ENCODE peak calls at places on chromosomes 4 and X, in four cellular contexts. V is PC-3, P is Karpas-422, N is mammary epithelial cell. W is an unnamed sample.

GRCh38 chrX:65677954-65678469 is 10.6 kb downstream of the MSN start:
- DNase-seq in V (peak; percentile 91), P (no peak), N (peak; percentile 79), W (no peak)

GRCh38 chr4:143358923-143359694 is 22.4 kb downstream of the GAB1 start:
- DNase-seq in V (peak; percentile 91), P (peak; percentile 45), N (peak; percentile 81), W (no peak)

GRCh38 chr4:90951037-90951436 is 823.8 kb downstream of the CCSER1 start:
- DNase-seq in V (peak; percentile 92), P (no peak), N (peak; percentile 88), W (peak; percentile 40)

GRCh38 chr4:2626231-2626630 is 89.8 kb downstream of the FAM193A start:
- DNase-seq in V (no peak), P (no peak), N (no peak), W (no peak)

GRCh38 chr4:12116009-12116542 is 687.4 kb upstream of the HS3ST1 start:
- DNase-seq in V (no peak), P (no peak), N (peak; percentile 23), W (no peak)

GRCh38 chr4:179867300-179867878 is 2375.8 kb upstream of the TENM3 start:
- DNase-seq in V (peak; percentile 64), P (peak; percentile 71), N (peak; percentile 20), W (no peak)

GRCh38 chrX:16465081-16465876 is 184.7 kb upstream of the S100G start:
- DNase-seq in V (peak; percentile 21), P (no peak), N (peak; percentile 19), W (no peak)

GRCh38 chr4:145452447-145453162 is 29.0 kb upstream of the SMAD1 start:
- DNase-seq in V (peak; percentile 86), P (peak; percentile 29), N (peak; percentile 21), W (no peak)

GRCh38 chr4:1855334-1856070 is 454 bp downstream of the LETM1 start:
- DNase-seq in V (peak; percentile 17), P (peak; percentile 60), N (no peak), W (no peak)

GRCh38 chr4:115688961-115689360 is 575.5 kb upstream of the NDST4 start:
- DNase-seq in V (no peak), P (no peak), N (no peak), W (no peak)

GRCh38 chr4:37889849-37890500 is 909 bp upstream of the TBC1D1 start:
- DNase-seq in V (no peak), P (no peak), N (no peak), W (no peak)

GRCh38 chrX:63959975-63960374 is 175.0 kb upstream of the ARHGEF9 start:
- DNase-seq in V (no peak), P (no peak), N (no peak), W (no peak)

GRCh38 chrX:46662594-46662993 is 89.0 kb downstream of the CHST7 start:
- DNase-seq in V (no peak), P (no peak), N (no peak), W (no peak)

GRCh38 chrX:7351946-7352345 is 204.0 kb upstream of the PUDP start:
- DNase-seq in V (peak; percentile 2), P (no peak), N (no peak), W (no peak)

GRCh38 chr4:107559653-107560052 is 160.4 kb downstream of the PAPSS1 start:
- DNase-seq in V (no peak), P (no peak), N (no peak), W (no peak)

GRCh38 chr4:113641025-113641431 is 120.5 kb downstream of the CAMK2D start:
- DNase-seq in V (no peak), P (peak; percentile 89), N (no peak), W (no peak)

GRCh38 chr4:185865901-185866328 is 53.9 kb upstream of the SORBS2 start:
- DNase-seq in V (peak; percentile 80), P (no peak), N (peak; percentile 79), W (no peak)

DNA sequence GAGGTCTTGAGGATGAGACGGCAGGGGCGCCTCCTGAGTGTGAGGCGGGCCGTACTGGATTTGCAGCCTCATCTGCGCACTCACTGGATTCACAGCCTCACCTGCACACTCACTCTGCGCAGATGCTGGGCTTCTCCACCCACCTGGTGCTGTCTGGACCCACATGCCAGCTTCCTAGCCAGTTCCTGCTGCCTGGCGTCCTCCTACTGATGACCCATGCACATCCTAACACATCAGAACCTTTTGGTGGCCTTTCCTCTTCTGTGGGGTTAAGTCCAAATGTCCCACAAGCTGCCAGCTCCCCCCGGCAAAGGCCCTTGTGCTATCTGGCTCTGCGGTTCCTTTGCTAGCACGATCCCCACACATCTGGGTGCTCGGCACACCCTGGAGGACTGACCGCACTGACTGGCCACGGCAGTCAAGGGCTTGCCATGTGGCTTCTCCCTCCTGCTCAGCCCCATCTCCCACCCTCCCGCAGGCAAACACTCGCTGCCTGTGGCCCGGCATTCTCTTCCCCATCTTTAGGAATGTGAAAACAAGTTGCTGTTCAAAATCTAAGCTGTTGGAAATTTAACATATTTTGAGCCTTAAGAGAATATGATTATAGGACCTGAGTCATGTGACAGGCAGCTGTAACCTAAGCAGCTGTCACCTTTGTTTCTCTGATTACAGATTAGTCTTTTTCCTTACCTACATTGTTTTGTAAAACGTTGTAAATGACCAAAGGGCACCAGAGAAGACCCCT is 39.4 kb upstream of the AFAP1 start:
- DNase-seq in V (no peak), P (no peak), N (no peak), W (no peak)
- H2AFZ ChIP-seq in V (peak overlapping the region; percentile 55), P (no peak overlapping the region), N (peak overlapping the region; percentile 50), W (no peak overlapping the region)

GRCh38 chrX:153794018-153794896 is at the start of the genes IDH3G and SSR4:
- DNase-seq in V (peak; percentile 94), P (peak; percentile 96), N (peak; percentile 88), W (peak; percentile 52)
- H2AFZ ChIP-seq in V (peak within 1 kb of the TSS; percentile 82), P (no peak within 1 kb of the TSS), N (peak within 1 kb of the TSS; percentile 92), W (peak within 1 kb of the TSS; percentile 74)

DNA sequence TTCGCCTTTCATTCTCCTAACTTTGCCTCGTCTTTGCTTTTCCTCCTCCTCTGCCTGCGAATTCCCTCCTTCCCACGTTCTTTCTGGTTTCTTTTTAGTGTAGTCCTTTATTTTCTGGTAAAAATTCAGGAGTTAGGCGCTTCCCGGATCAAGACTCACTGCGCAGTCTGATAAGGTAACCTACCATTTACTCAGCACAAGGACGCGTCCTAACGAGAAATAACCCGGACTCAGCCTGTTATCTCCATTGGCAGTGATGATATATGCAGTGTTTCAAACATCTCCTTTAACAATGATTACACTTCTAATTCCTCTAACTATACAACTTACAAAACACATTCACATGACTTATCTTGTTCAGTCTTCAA is 357 bp upstream of the ETNPPL start:
- DNase-seq in V (no peak), P (no peak), N (no peak), W (no peak)
- H2AFZ ChIP-seq in V (peak overlapping the region; percentile 55), P (no peak overlapping the region), N (peak overlapping the region; percentile 67), W (no peak overlapping the region)

GRCh38 chr4:7980036-7980435 is 40.4 kb upstream of the AFAP1 start:
- DNase-seq in V (peak; percentile 55), P (no peak), N (no peak), W (no peak)

GRCh38 chr4:7978489-7978888 is 38.8 kb upstream of the AFAP1 start:
- DNase-seq in V (peak; percentile 82), P (no peak), N (peak; percentile 87), W (peak; percentile 92)

GRCh38 chr4:7981738-7982394 is 42.2 kb upstream of the AFAP1 start:
- DNase-seq in V (no peak), P (no peak), N (no peak), W (no peak)

GRCh38 chr4:7976634-7977033 is 37.0 kb upstream of the AFAP1 start:
- DNase-seq in V (no peak), P (no peak), N (no peak), W (no peak)

GRCh38 chr4:7979652-7979968 is 39.9 kb upstream of the AFAP1 start:
- DNase-seq in V (no peak), P (no peak), N (no peak), W (no peak)
- H2AFZ ChIP-seq in V (no peak overlapping the region), P (no peak overlapping the region), N (no peak overlapping the region), W (no peak overlapping the region)

GRCh38 chr4:184420402-184420801 is 53.9 kb downstream of the IRF2 start:
- DNase-seq in V (no peak), P (no peak), N (no peak), W (no peak)

GRCh38 chr4:184419976-184420375 is 54.4 kb downstream of the IRF2 start:
- DNase-seq in V (no peak), P (no peak), N (no peak), W (no peak)

GRCh38 chr4:184417802-184418511 is 56.4 kb downstream of the IRF2 start:
- DNase-seq in V (peak; percentile 89), P (peak; percentile 44), N (peak; percentile 99), W (peak; percentile 87)

GRCh38 chr4:184415071-184415470 is 59.3 kb downstream of the IRF2 start:
- DNase-seq in V (peak; percentile 32), P (no peak), N (peak; percentile 70), W (no peak)

GRCh38 chr4:184416913-184417734 is 57.2 kb downstream of the IRF2 start:
- DNase-seq in V (no peak), P (peak; percentile 54), N (peak; percentile 28), W (no peak)
- H2AFZ ChIP-seq in V (peak overlapping the region; percentile 42), P (no peak overlapping the region), N (peak overlapping the region; percentile 66), W (peak overlapping the region; percentile 35)

DNA sequence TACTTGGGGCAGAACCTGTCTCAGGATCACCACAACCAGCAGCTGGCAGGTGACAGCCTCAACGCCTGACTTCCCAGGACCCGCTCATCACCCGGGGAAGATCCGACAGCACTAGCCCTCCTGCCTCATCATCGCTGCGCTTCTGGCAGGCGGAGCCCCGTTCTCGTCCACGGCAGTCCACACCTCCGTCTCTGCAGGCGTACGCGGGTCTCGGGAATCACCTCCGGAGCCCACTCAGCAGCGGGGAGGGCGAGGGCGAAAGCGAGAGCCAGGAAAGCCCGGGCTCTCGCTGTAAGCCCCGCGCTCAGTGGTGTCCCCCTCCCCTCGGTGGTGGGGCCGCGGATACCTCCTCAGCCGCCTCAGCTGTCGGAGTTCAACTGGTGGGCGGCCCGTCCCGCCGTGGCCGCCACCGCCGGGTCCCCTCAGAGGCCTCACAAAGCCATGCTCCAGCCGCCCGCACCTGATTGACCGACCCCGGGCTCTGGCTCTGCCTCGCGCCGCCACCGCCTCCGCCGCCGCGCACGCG is 518 bp upstream of the CNKSR2 start:
- DNase-seq in V (no peak), P (no peak), N (no peak), W (no peak)
- H2AFZ ChIP-seq in V (peak overlapping the region; percentile 69), P (no peak overlapping the region), N (peak overlapping the region; percentile 89), W (peak overlapping the region; percentile 65)